ENCODE peak calls at places on chromosomes 3 and 15, in six cellular contexts. A is pancreas; G is CD4-positive, alpha-beta T cell; K is fibroblast of lung; E is spleen; V is iPS DF 6.9. Q is an unnamed sample. For H3K9me3, the result is how much of the 10 kb centered on the place peaks cover.

GRCh38 chr15:29110176-29110575 is 159.4 kb downstream of the NSMCE3 start:
- DNase-seq in G (no peak), A (no peak), E (no peak), V (no peak), K (no peak), Q (no peak)

GRCh38 chr15:59266015-59266414 is 59.4 kb downstream of the LDHAL6B start:
- DNase-seq in G (no peak), V (no peak), E (no peak), K (no peak), A (no peak), Q (no peak)

GRCh38 chr3:10010546-10011465 is 15.4 kb upstream of the FANCD2 start:
- DNase-seq in E (peak), G (peak), K (peak), A (peak), V (peak), Q (peak)

GRCh38 chr15:91947370-91947769 is 93.9 kb downstream of the SLCO3A1 start:
- DNase-seq in E (no peak), K (no peak), G (no peak), A (no peak), V (no peak), Q (no peak)

GRCh38 chr15:73212424-73212823 is 156.3 kb downstream of the HCN4 start:
- DNase-seq in E (no peak), K (peak), V (no peak), G (no peak), A (no peak), Q (no peak)

GRCh38 chr3:48524970-48525369 is 21.0 kb upstream of the SHISA5 start:
- DNase-seq in E (no peak), A (no peak), V (no peak), G (no peak), K (no peak), Q (no peak)

GRCh38 chr3:122942937-122943827 is 84.4 kb downstream of the SEMA5B start:
- DNase-seq in G (no peak), K (peak), E (peak), V (peak), A (peak), Q (no peak)

GRCh38 chr15:21261965-21262850 is 178.1 kb downstream of the POTEB3 start:
- DNase-seq in A (no peak), G (no peak), V (no peak), K (no peak), E (peak), Q (no peak)

GRCh38 chr3:86923071-86923476 is 67.9 kb downstream of the VGLL3 start:
- DNase-seq in A (no peak), V (no peak), E (no peak), G (no peak), K (peak), Q (no peak)

GRCh38 chr15:58087870-58088269 is 22.4 kb upstream of the ALDH1A2 start:
- DNase-seq in A (no peak), G (no peak), E (no peak), V (no peak), K (no peak), Q (no peak)

GRCh38 chr3:149489060-149489690 is 14.7 kb downstream of the TM4SF4 start:
- DNase-seq in V (no peak), G (no peak), A (no peak), E (no peak), K (no peak), Q (no peak)

GRCh38 chr15:40103124-40103858 is 5.4 kb downstream of the BMF start:
- DNase-seq in G (no peak), E (peak), K (peak), A (peak), V (no peak), Q (no peak)

GRCh38 chr3:14587733-14588360 is 47.7 kb upstream of the GRIP2 start:
- DNase-seq in V (no peak), K (peak), G (no peak), A (no peak), E (no peak), Q (no peak)

GRCh38 chr3:113495035-113495434 is 19.9 kb downstream of the SPICE1 start:
- DNase-seq in G (peak), E (no peak), K (peak), V (no peak), A (no peak), Q (no peak)

GRCh38 chr15:92020765-92021164 is 167.3 kb downstream of the SLCO3A1 start:
- DNase-seq in E (no peak), G (no peak), V (no peak), A (no peak), K (peak), Q (no peak)

GRCh38 chr3:107206141-107206540 is 171.1 kb upstream of the CCDC54 start:
- DNase-seq in A (no peak), E (no peak), G (no peak), K (peak), V (peak), Q (no peak)

GRCh38 chr15:76117181-76117580 is 57.4 kb downstream of the TMEM266 start:
- DNase-seq in A (no peak), K (no peak), E (no peak), V (no peak), G (no peak), Q (no peak)

GRCh38 chr15:90596943-90597342 is 67.2 kb downstream of the CRTC3 start:
- DNase-seq in V (no peak), G (no peak), A (no peak), E (peak), K (no peak), Q (no peak)

GRCh38 chr15:88649286-88649733 is 10.5 kb downstream of the ISG20 start:
- DNase-seq in V (no peak), A (no peak), E (peak), G (peak), K (peak), Q (no peak)

GRCh38 chr3:4407941-4408340 is 59.1 kb downstream of the SUMF1 start:
- DNase-seq in A (no peak), V (no peak), E (no peak), K (no peak), G (no peak), Q (no peak)

GRCh38 chr3:111173328-111173900 is 101.8 kb downstream of the NECTIN3 start:
- DNase-seq in A (no peak), E (no peak), K (no peak), V (no peak), G (no peak), Q (no peak)

GRCh38 chr15:56918907-56919707 is 663 bp downstream of the TCF12 start:
- DNase-seq in E (peak), A (peak), V (no peak), G (peak), K (peak), Q (peak)

GRCh38 chr15:64354683-64355558 is 1.1 kb downstream of the CSNK1G1 start:
- DNase-seq in G (no peak), V (no peak), E (no peak), A (no peak), K (no peak), Q (no peak)

GRCh38 chr15:101579766-101580165 is 72.4 kb downstream of the TM2D3 start:
- DNase-seq in K (no peak), V (no peak), E (no peak), G (no peak), A (no peak), Q (no peak)

GRCh38 chr3:72664576-72664975 is 183.7 kb downstream of the SHQ1 start:
- DNase-seq in K (peak), E (no peak), V (no peak), A (no peak), G (no peak), Q (no peak)

GRCh38 chr3:40617084-40617483 is 92.3 kb downstream of the ZNF621 start:
- DNase-seq in K (no peak), G (no peak), E (no peak), A (no peak), V (no peak), Q (no peak)

GRCh38 chr3:195133462-195133861 is 137.5 kb downstream of the XXYLT1 start:
- DNase-seq in V (no peak), G (peak), E (no peak), A (no peak), K (peak), Q (peak)

GRCh38 chr3:4985330-4986174 is 6.3 kb downstream of the BHLHE40 start:
- DNase-seq in V (no peak), A (no peak), G (no peak), K (no peak), E (no peak), Q (no peak)

GRCh38 chr3:29893024-29893554 is 612.2 kb downstream of the RBMS3 start:
- DNase-seq in V (no peak), G (no peak), A (no peak), K (no peak), E (no peak), Q (no peak)

GRCh38 chr3:29889230-29889629 is 608.4 kb downstream of the RBMS3 start:
- DNase-seq in K (peak), E (no peak), A (no peak), V (no peak), G (no peak), Q (no peak)

GRCh38 chr3:29887450-29887849 is 606.6 kb downstream of the RBMS3 start:
- DNase-seq in E (no peak), A (no peak), K (no peak), G (no peak), V (no peak), Q (no peak)
- H3K9me3 ChIP-seq in E (under half), A (under half), K (under half), G (under half), V (under half), Q (under half)

GRCh38 chr3:175732053-175732452 is 872.9 kb downstream of the NAALADL2 start:
- DNase-seq in G (no peak), E (no peak), V (no peak), A (no peak), K (no peak), Q (no peak)

GRCh38 chr3:175731543-175731942 is 872.4 kb downstream of the NAALADL2 start:
- DNase-seq in K (no peak), E (no peak), V (no peak), A (no peak), G (no peak), Q (no peak)

GRCh38 chr3:175728566-175728965 is 869.4 kb downstream of the NAALADL2 start:
- DNase-seq in A (no peak), K (peak), G (no peak), E (no peak), V (no peak), Q (no peak)

GRCh38 chr3:175726228-175726627 is 867.1 kb downstream of the NAALADL2 start:
- DNase-seq in G (no peak), V (no peak), A (no peak), E (no peak), K (no peak), Q (no peak)

GRCh38 chr3:175729466-175729865 is 870.3 kb downstream of the NAALADL2 start:
- DNase-seq in E (no peak), K (peak), V (no peak), A (no peak), G (no peak), Q (no peak)
- H3K9me3 ChIP-seq in E (under half), K (under half), V (under half), A (under half), G (under half), Q (under half)

GRCh38 chr3:38471260-38471857 is 17.7 kb downstream of the ACVR2B start:
- DNase-seq in G (no peak), E (no peak), A (no peak), V (no peak), K (no peak), Q (no peak)

GRCh38 chr3:38465588-38466154 is 12.0 kb downstream of the ACVR2B start:
- DNase-seq in K (no peak), V (no peak), E (no peak), G (no peak), A (no peak), Q (no peak)

GRCh38 chr3:38469852-38470251 is 16.2 kb downstream of the ACVR2B start:
- DNase-seq in G (no peak), A (no peak), E (no peak), V (no peak), K (no peak), Q (no peak)

GRCh38 chr3:38472342-38472741 is 18.7 kb downstream of the ACVR2B start:
- DNase-seq in V (no peak), A (no peak), E (no peak), G (no peak), K (no peak), Q (no peak)

DNA sequence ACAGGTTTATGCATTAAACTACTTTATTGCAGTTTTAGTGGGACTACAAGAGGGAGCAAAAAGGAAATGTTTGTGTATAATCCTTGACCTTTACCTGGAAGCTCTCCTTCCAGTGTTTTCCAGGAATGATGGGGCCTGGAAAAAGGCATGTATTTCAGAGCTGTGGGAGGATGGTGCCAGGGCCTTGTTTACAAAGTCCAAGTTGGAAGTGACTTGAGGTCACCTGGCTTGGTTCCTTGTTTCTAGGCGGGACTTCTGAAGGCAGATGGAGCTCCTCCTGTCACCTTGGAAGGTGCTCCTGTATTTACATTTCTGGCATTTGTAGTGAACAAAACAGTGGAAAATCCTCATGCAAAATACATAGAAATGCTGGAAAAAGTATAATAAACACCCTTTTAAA is 15.1 kb downstream of the ACVR2B start:
- DNase-seq in G (no peak), A (peak), K (no peak), E (no peak), V (no peak), Q (no peak)
- H3K9me3 ChIP-seq in G (under half), A (under half), K (under half), E (under half), V (under half), Q (under half)

GRCh38 chr15:35484231-35484945 is 61.6 kb downstream of the DPH6 start:
- DNase-seq in G (no peak), V (no peak), E (no peak), K (no peak), A (no peak), Q (no peak)

GRCh38 chr15:35487417-35487816 is 58.5 kb downstream of the DPH6 start:
- DNase-seq in V (no peak), A (no peak), G (no peak), K (no peak), E (no peak), Q (no peak)

GRCh38 chr15:35485411-35485810 is 60.6 kb downstream of the DPH6 start:
- DNase-seq in V (no peak), A (no peak), G (no peak), E (no peak), K (no peak), Q (no peak)

GRCh38 chr15:35481992-35482391 is 64.0 kb downstream of the DPH6 start:
- DNase-seq in V (no peak), A (no peak), E (no peak), G (no peak), K (peak), Q (no peak)

GRCh38 chr15:35486296-35486695 is 59.7 kb downstream of the DPH6 start:
- DNase-seq in K (no peak), V (no peak), A (no peak), G (no peak), E (no peak), Q (no peak)
- H3K9me3 ChIP-seq in K (under half), V (under half), A (under half), G (under half), E (under half), Q (under half)

DNA sequence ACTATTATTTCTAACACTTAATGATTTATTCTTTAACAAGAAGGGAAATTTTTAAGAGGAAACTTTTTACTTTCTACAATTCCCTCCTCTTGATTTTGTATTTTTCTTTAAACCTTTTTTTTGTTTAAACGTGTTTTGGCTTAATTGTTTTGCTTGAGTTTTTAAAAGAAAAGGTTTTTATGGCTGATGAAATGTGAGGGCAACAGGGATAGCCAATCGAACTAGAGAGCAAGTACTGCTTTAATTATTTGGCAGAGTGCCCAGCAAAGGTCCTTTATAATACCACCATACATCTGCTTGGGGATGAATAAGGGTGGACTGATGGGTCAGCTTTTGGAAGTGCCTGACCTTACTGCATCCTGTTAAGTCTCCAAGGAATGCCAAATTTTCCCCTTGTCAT is 19.6 kb upstream of the MTHFS start:
- DNase-seq in A (no peak), K (peak), E (no peak), G (no peak), V (no peak), Q (no peak)
- H3K9me3 ChIP-seq in A (under half), K (under half), E (half or more), G (half or more), V (under half), Q (under half)